ENCODE peak calls at places on chromosomes 2 and 18, in eight cellular contexts. Q, X, I, S, Z, J, C and B are unnamed samples.
A peak's percentile ranks its signal among the peaks of the same experiment; 100 is the strongest.

GRCh38 chr2:100554788-100555407 is 7.9 kb upstream of the PDCL3 start:
- DNase-seq in Q (no peak), X (no peak), I (no peak), S (no peak), Z (peak; percentile 31), J (no peak), C (no peak), B (no peak)

GRCh38 chr2:181742908-181743722 is 62.8 kb upstream of the NEUROD1 start:
- DNase-seq in Q (peak; percentile 27), X (peak; percentile 7), I (peak; percentile 59), S (peak; percentile 36), Z (peak; percentile 20), J (peak; percentile 10), C (peak; percentile 65), B (peak; percentile 37)

GRCh38 chr2:109459485-109459884 is 154.3 kb downstream of the SEPTIN10 start:
- DNase-seq in Q (no peak), X (no peak), I (no peak), S (no peak), Z (no peak), J (no peak), C (no peak), B (no peak)

GRCh38 chr18:59484796-59485328 is 125.8 kb upstream of the LMAN1 start:
- DNase-seq in Q (no peak), X (no peak), I (no peak), S (no peak), Z (no peak), J (no peak), C (no peak), B (no peak)

GRCh38 chr2:159226608-159227007 is 59.9 kb downstream of the WDSUB1 start:
- DNase-seq in Q (no peak), X (no peak), I (no peak), S (no peak), Z (no peak), J (no peak), C (no peak), B (no peak)

GRCh38 chr2:26623541-26624497 is 17.3 kb downstream of the CIB4 start:
- DNase-seq in Q (no peak), X (no peak), I (no peak), S (peak; percentile 41), Z (no peak), J (no peak), C (no peak), B (no peak)

GRCh38 chr2:211766689-211767088 is 771.9 kb downstream of the ERBB4 start:
- DNase-seq in Q (no peak), X (no peak), I (no peak), S (no peak), Z (no peak), J (no peak), C (no peak), B (no peak)

GRCh38 chr18:8730080-8730827 is 24.9 kb downstream of the MTCL1 start:
- DNase-seq in Q (peak; percentile 73), X (no peak), I (no peak), S (peak; percentile 85), Z (no peak), J (no peak), C (no peak), B (no peak)

GRCh38 chr2:110216199-110216598 is 3.9 kb upstream of the MTLN start:
- DNase-seq in Q (no peak), X (no peak), I (no peak), S (no peak), Z (no peak), J (no peak), C (no peak), B (no peak)

GRCh38 chr2:56015631-56016251 is 92.2 kb upstream of the EFEMP1 start:
- DNase-seq in Q (no peak), X (no peak), I (peak; percentile 40), S (no peak), Z (no peak), J (no peak), C (no peak), B (no peak)

GRCh38 chr2:229857634-229858033 is 64.2 kb downstream of the TRIP12 start:
- DNase-seq in Q (no peak), X (no peak), I (no peak), S (no peak), Z (no peak), J (no peak), C (no peak), B (no peak)

GRCh38 chr2:148594216-148594615 is 50.3 kb upstream of the EPC2 start:
- DNase-seq in Q (no peak), X (no peak), I (no peak), S (no peak), Z (no peak), J (no peak), C (no peak), B (no peak)

GRCh38 chr2:173866858-173867620 is 98.1 kb downstream of the SP3 start:
- DNase-seq in Q (no peak), X (no peak), I (no peak), S (peak; percentile 23), Z (no peak), J (no peak), C (no peak), B (no peak)

GRCh38 chr2:79375817-79376216 is 137.0 kb upstream of the CTNNA2 start:
- DNase-seq in Q (no peak), X (no peak), I (no peak), S (no peak), Z (no peak), J (no peak), C (no peak), B (no peak)

GRCh38 chr18:70047931-70048603 is 100.4 kb upstream of the CD226 start:
- DNase-seq in Q (no peak), X (no peak), I (no peak), S (no peak), Z (no peak), J (no peak), C (no peak), B (no peak)

GRCh38 chr2:177909962-177910361 is 162.6 kb downstream of the PDE11A start:
- DNase-seq in Q (no peak), X (no peak), I (peak; percentile 42), S (no peak), Z (no peak), J (no peak), C (no peak), B (no peak)

GRCh38 chr2:151111599-151112278 is 149.9 kb downstream of the RBM43 start:
- DNase-seq in Q (peak; percentile 10), X (no peak), I (no peak), S (no peak), Z (no peak), J (no peak), C (no peak), B (no peak)

GRCh38 chr2:141666191-141666590 is 464.6 kb downstream of the LRP1B start:
- DNase-seq in Q (no peak), X (no peak), I (no peak), S (no peak), Z (no peak), J (no peak), C (no peak), B (no peak)

GRCh38 chr2:118971245-118972122 is 29.5 kb downstream of the MARCO start:
- DNase-seq in Q (no peak), X (no peak), I (no peak), S (no peak), Z (no peak), J (no peak), C (no peak), B (peak; percentile 6)

GRCh38 chr2:174438146-174438886 is 42.8 kb downstream of the SCRN3 start:
- DNase-seq in Q (no peak), X (no peak), I (no peak), S (peak; percentile 40), Z (no peak), J (no peak), C (peak; percentile 94), B (no peak)

GRCh38 chr2:36245632-36246031 is 109.9 kb upstream of the CRIM1 start:
- DNase-seq in Q (no peak), X (no peak), I (no peak), S (no peak), Z (no peak), J (no peak), C (no peak), B (no peak)

GRCh38 chr2:227632827-227633226 is 15.5 kb downstream of the SCYGR4 start:
- DNase-seq in Q (no peak), X (no peak), I (no peak), S (no peak), Z (no peak), J (no peak), C (no peak), B (no peak)

GRCh38 chr2:64770137-64770780 is 116.5 kb upstream of the SERTAD2 start:
- DNase-seq in Q (no peak), X (no peak), I (no peak), S (no peak), Z (no peak), J (no peak), C (no peak), B (no peak)

GRCh38 chr2:142842369-142842768 is 35.1 kb upstream of the KYNU start:
- DNase-seq in Q (no peak), X (no peak), I (no peak), S (no peak), Z (no peak), J (no peak), C (no peak), B (no peak)

GRCh38 chr2:172839446-172839845 is 103.8 kb downstream of the RAPGEF4 start:
- DNase-seq in Q (no peak), X (no peak), I (no peak), S (no peak), Z (no peak), J (no peak), C (no peak), B (no peak)

GRCh38 chr2:149410701-149411484 is 80.5 kb downstream of the LYPD6 start:
- DNase-seq in Q (peak; percentile 38), X (no peak), I (no peak), S (no peak), Z (no peak), J (no peak), C (no peak), B (no peak)

GRCh38 chr18:10422731-10423130 is 31.7 kb upstream of the APCDD1 start:
- DNase-seq in Q (no peak), X (no peak), I (no peak), S (no peak), Z (no peak), J (no peak), C (no peak), B (no peak)

GRCh38 chr2:173922068-173922467 is 43.1 kb downstream of the SP3 start:
- DNase-seq in Q (no peak), X (no peak), I (no peak), S (no peak), Z (no peak), J (no peak), C (no peak), B (no peak)

GRCh38 chr2:240166761-240167587 is 26.5 kb upstream of the OTOS start:
- DNase-seq in Q (no peak), X (no peak), I (no peak), S (no peak), Z (no peak), J (no peak), C (no peak), B (no peak)

GRCh38 chr2:122157158-122157557 is 401.7 kb downstream of the TSN start:
- DNase-seq in Q (no peak), X (no peak), I (no peak), S (no peak), Z (no peak), J (no peak), C (no peak), B (no peak)

GRCh38 chr2:143730155-143730949 is 601.1 kb downstream of the ARHGAP15 start:
- DNase-seq in Q (no peak), X (peak; percentile 21), I (no peak), S (no peak), Z (no peak), J (no peak), C (no peak), B (peak; percentile 20)

GRCh38 chr2:30368258-30368657 is 78.8 kb upstream of the LCLAT1 start:
- DNase-seq in Q (no peak), X (no peak), I (no peak), S (no peak), Z (no peak), J (no peak), C (no peak), B (no peak)

GRCh38 chr2:231111987-231112386 is 12.9 kb downstream of the HTR2B start:
- DNase-seq in Q (no peak), X (no peak), I (no peak), S (no peak), Z (no peak), J (no peak), C (no peak), B (no peak)

GRCh38 chr2:173264603-173265366 is 89.9 kb upstream of the CDCA7 start:
- DNase-seq in Q (no peak), X (peak; percentile 28), I (no peak), S (no peak), Z (no peak), J (no peak), C (peak; percentile 39), B (peak; percentile 50)